ENCODE peak calls at places on chromosome 16, in ten cellular contexts. A is MM.1S; C is MCF 10A; H is heart right ventricle; G is fibroblast of mammary gland; S is fibroblast of pulmonary artery; V is IMR-90; Y is activated CD8-positive, alpha-beta T cell treated with anti-CD3 and anti-CD28 coated beads for 36 hours; F is tibial artery; W is GM10248. P is an unnamed sample.

GRCh38 chr16:20598832-20599469 is 22.8 kb upstream of the ACSM2B start:
- DNase-seq in A (no peak), C (no peak), H (no peak), G (no peak), S (no peak), V (no peak), Y (no peak), F (no peak), W (no peak), P (no peak)

GRCh38 chr16:15981382-15981781 is 32.0 kb downstream of the ABCC1 start:
- DNase-seq in A (no peak), C (no peak), H (no peak), G (no peak), S (no peak), V (no peak), Y (no peak), F (no peak), W (no peak), P (no peak)

GRCh38 chr16:87384162-87384999 is 805 bp upstream of the FBXO31 start:
- DNase-seq in A (no peak), C (no peak), H (no peak), G (no peak), S (no peak), V (no peak), Y (no peak), F (peak), W (no peak), P (no peak)

GRCh38 chr16:75621170-75621477 is 2.0 kb downstream of the ADAT1 start:
- DNase-seq in A (peak), C (peak), H (no peak), G (peak), S (peak), V (peak), Y (no peak), F (no peak), W (peak), P (peak)

GRCh38 chr16:2208772-2209171 is 1.9 kb downstream of the BRICD5 start:
- DNase-seq in A (no peak), C (no peak), H (no peak), G (no peak), S (no peak), V (no peak), Y (no peak), F (no peak), W (no peak), P (no peak)

GRCh38 chr16:14249291-14250032 is 178.3 kb downstream of the MRTFB start:
- DNase-seq in A (peak), C (peak), H (peak), G (peak), S (peak), V (peak), Y (peak), F (no peak), W (peak), P (peak)

GRCh38 chr16:19239756-19240155 is 45.8 kb upstream of the CLEC19A start:
- DNase-seq in A (no peak), C (no peak), H (no peak), G (no peak), S (no peak), V (no peak), Y (no peak), F (no peak), W (no peak), P (no peak)

GRCh38 chr16:27232061-27232841 is 28.9 kb downstream of the KDM8 start:
- DNase-seq in A (peak), C (no peak), H (no peak), G (no peak), S (no peak), V (no peak), Y (peak), F (peak), W (peak), P (no peak)

GRCh38 chr16:14335297-14335696 is 264.2 kb downstream of the MRTFB start:
- DNase-seq in A (no peak), C (no peak), H (no peak), G (no peak), S (no peak), V (no peak), Y (no peak), F (no peak), W (no peak), P (no peak)

GRCh38 chr16:12498077-12498476 is 305.6 kb downstream of the CPPED1 start:
- DNase-seq in A (no peak), C (no peak), H (no peak), G (no peak), S (no peak), V (no peak), Y (no peak), F (no peak), W (no peak), P (no peak)

GRCh38 chr16:4612977-4613635 is 1.6 kb downstream of the UBALD1 start:
- DNase-seq in A (no peak), C (peak), H (no peak), G (no peak), S (no peak), V (no peak), Y (no peak), F (peak), W (no peak), P (peak)

GRCh38 chr16:16830973-16831372 is 452.0 kb downstream of the NPIPA7 start:
- DNase-seq in A (no peak), C (no peak), H (no peak), G (no peak), S (no peak), V (no peak), Y (no peak), F (no peak), W (no peak), P (no peak)

GRCh38 chr16:4288148-4288921 is 15.5 kb upstream of the TFAP4 start:
- DNase-seq in A (peak), C (peak), H (peak), G (peak), S (peak), V (peak), Y (peak), F (peak), W (peak), P (peak)

GRCh38 chr16:77723108-77723514 is 797 bp downstream of the NUDT7 start:
- DNase-seq in A (peak), C (peak), H (peak), G (peak), S (peak), V (peak), Y (peak), F (peak), W (peak), P (peak)

GRCh38 chr16:24297375-24297774 is 41.2 kb downstream of the CACNG3 start:
- DNase-seq in A (no peak), C (no peak), H (no peak), G (no peak), S (no peak), V (no peak), Y (no peak), F (no peak), W (no peak), P (no peak)

DNA sequence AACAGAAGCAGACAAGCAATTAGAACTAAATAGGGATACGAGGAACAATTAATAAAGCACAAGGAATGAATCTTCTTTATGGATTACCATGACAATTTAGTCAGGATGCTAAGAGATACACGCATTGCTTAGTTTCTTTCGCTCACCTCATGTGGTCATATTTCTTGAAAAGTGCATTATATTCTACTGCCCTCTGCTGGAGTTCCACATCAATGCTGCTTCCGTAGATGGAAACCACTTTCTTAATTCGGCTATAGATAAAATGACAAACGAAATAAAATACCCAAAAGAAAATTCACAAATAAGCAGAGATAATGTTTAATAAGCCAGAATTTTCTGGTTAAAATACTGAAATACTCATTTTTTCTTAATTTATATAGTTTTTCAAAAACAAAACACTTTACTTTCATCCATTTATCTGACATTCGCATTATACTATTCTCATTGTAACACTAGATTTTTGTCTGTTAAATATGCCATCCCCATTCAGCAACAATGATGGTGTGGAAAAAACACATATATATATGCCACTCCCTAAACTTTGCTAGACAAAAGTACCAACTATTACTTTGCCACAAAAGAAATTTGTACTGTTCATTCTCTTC is 22.0 kb upstream of the PHLPP2 start:
- DNase-seq in A (peak), C (peak), H (no peak), G (peak), S (peak), V (peak), Y (peak), F (no peak), W (peak), P (peak)
- TF ChIP-seq CTCF in A (peak), C (peak), H (peak), G (peak), S (peak), V (peak), Y (peak), F (peak), W (peak), P (peak)

DNA sequence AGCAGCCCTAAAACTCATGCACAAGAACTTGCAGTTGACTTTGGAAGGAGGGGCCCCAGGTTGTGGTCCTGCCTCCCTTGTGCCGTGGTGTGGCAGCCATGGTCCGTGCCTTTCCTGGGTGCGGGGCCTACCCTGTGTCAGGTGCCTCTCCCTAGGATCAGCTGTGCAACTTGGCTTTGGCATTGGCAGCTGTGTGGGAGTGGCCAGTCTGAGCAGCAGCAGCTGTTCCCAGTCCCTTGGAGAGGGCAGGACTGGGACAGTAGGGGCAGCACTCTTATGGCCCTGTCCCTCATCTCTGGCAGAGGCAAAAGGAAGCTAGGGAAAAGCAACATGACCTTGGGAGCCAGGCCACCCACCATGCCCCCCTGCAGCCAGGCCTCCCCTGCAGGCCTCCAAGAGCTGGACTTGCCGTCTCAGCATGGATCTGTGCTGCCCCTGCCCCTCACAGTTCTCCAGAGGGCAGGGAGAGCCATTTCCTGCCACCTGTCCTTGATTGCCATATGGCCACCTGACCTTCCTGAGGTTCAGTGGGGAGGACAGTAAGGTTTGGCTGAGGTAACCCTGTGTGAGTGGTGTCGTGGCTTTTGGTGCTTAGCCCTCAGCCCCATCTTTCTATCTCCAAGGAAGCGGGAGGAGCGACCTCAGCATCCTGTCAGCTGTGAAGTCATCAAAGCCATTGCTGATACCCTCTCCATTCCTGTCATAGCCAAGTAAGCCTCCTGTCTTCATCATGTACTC is 15.5 kb upstream of the NFATC3 start:
- DNase-seq in A (no peak), C (no peak), H (peak), G (no peak), S (no peak), V (no peak), Y (peak), F (no peak), W (no peak), P (no peak)
- TF ChIP-seq CTCF in A (no peak), C (no peak), H (no peak), G (no peak), S (no peak), V (no peak), Y (no peak), F (no peak), W (no peak), P (no peak)

DNA sequence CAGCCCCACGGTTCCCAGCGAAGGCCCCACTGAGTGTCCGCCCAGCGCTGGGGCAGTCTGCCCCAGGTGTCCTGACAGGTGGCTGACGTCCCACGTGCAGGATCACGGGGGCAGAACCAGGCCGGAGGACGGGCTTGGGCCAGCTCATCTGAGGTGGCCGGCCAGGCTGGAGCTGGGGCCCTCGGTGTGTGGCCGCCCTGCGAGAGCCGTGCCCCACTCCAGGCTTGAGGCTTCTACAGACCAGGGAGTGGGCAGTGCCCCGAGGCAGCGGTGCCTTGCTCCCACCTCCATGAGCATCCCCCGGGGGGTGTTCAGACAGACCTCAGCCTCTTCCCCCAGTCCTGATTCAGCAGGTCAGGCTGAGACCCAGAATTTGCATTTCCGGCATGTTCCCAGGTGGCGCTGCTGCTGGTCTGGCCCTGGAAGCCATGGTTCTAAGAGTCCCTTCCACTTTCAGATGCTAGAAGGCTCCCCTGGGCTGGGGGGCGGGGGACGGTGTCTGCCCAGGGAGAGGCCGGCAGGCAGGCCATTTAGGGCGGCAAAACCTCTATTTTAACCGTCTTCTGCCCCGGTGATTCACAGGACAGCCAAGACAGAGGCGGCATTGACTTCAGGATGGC is 35.4 kb upstream of the PABPN1L start:
- DNase-seq in A (no peak), C (no peak), H (no peak), G (no peak), S (no peak), V (no peak), Y (no peak), F (no peak), W (no peak), P (no peak)
- TF ChIP-seq CTCF in A (no peak), C (no peak), H (no peak), G (no peak), S (no peak), V (no peak), Y (no peak), F (no peak), W (no peak), P (no peak)

DNA sequence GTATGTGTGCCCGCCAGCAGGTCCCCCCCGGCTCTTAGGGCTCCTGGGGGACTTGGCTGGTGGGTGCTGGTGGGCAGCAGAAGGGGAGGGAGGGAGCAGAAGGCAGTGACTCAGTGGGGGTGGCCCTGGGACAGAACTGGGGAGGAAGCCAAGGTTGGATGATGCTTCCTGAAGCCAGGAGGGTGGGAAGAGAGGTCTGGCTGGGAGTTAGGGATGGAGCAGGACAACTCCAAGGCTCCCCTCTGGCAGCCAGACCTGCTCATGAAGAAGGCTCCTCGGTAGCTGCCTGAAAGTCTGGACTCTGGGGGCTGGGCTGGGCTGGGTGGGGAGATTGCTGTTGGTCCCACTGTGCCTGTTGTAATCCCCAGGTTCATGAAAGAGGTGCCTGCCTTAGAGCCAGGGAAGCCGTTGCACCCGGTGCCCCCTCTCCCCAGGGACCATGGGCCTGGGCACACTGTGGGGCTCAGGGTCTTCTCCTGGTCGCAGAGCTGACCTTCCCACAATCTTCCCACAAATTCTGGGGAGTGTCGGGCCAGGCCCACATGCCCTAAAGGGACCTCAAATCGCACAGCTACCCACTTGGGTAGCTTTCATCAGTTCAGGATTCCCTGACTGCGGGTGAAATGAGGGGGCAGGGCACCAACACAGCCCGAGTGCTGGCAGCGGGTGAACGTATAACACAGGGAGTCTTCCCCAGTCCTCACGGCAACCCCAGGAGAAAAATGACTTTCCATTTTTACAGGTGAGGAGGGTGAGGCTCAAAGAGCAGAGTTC is 1.1 kb upstream of the PLEKHG4 start:
- DNase-seq in A (peak), C (peak), H (no peak), G (peak), S (peak), V (peak), Y (no peak), F (no peak), W (no peak), P (peak)
- TF ChIP-seq CTCF in A (no peak), C (peak), H (no peak), G (no peak), S (no peak), V (no peak), Y (no peak), F (no peak), W (no peak), P (no peak)

DNA sequence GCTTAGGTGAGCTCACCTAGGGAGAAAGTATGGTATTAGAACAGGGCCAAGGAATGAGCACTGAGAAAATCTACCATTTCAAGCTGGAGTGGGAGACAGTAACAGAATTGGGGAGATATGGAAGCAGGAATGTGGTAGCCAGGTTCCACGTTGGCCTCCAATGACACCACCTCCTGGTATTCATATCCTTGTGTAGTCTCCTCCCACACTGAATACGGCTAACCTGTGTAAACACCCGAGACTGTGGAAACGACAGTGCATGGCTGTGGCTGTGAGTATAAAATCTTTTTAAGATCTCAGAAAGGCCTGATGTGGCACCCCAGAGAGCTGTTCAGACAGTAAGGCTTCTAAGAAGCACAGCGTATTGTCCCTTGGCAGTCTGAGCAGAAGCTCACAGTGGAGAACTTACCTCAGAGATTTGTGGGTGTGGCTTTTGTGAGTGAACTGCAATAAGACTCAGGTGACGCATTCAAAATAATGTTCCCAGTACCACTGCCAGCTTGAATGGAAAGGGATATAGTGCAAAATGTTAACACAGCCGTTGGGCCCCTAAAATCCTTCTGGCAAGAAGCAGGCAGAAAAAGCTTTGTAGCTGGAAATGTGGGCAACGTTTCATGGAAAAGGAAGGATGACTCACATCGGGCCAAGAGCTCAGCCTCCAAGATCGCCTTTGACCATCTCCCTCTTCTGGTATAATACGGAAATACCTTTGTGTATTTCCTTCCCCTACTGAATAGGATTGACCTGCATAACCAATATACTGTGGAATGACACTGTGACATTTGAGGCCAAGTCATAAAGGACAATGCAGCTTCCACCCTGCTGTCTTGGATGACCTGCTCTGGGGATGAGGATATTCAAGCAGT is 14.4 kb downstream of the SDR42E1 start:
- DNase-seq in A (no peak), C (peak), H (no peak), G (peak), S (peak), V (peak), Y (no peak), F (no peak), W (no peak), P (peak)
- TF ChIP-seq CTCF in A (no peak), C (peak), H (no peak), G (peak), S (peak), V (peak), Y (no peak), F (no peak), W (no peak), P (peak)

GRCh38 chr16:6725634-6726331 is 606.9 kb upstream of the RBFOX1 start:
- DNase-seq in A (no peak), C (no peak), H (no peak), G (no peak), S (no peak), V (no peak), Y (no peak), F (no peak), W (no peak), P (no peak)
- TF ChIP-seq CTCF in A (no peak), C (no peak), H (no peak), G (no peak), S (no peak), V (no peak), Y (no peak), F (no peak), W (no peak), P (no peak)

GRCh38 chr16:10447289-10447688 is 61.4 kb downstream of the ATF7IP2 start:
- DNase-seq in A (no peak), C (no peak), H (no peak), G (no peak), S (no peak), V (no peak), Y (no peak), F (no peak), W (no peak), P (no peak)
- TF ChIP-seq CTCF in A (no peak), C (no peak), H (no peak), G (no peak), S (no peak), V (no peak), Y (no peak), F (no peak), W (no peak), P (no peak)

DNA sequence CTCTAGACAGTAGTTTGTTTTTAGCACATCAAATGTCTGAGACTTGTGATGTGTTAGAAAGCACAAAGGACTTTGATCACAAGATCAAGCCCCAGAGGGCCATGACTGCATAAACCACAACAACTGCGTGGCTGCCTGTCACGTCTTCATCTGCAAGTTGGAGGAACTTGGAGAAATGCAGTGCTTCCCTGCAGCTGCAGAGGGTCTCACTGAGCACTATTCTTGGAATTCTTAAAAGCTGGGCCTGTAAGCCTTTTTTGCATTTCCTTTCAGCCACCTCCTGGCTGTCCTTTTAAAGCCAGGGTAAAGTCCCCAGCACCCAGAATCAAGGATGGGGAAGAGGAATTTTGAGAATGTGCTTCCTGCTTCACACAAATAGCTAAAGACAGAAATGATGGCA is 431.3 kb downstream of the MAF start:
- DNase-seq in A (no peak), C (no peak), H (no peak), G (peak), S (no peak), V (no peak), Y (peak), F (no peak), W (no peak), P (no peak)
- TF ChIP-seq CTCF in A (no peak), C (no peak), H (no peak), G (no peak), S (no peak), V (no peak), Y (no peak), F (no peak), W (no peak), P (no peak)

P was measured in fibroblast of the aortic adventitia.